ENCODE peak calls at places on chromosomes 1 and 21, in five cellular contexts. P is mesenchymal stem cell, R is trophoblast cell, N is H9, T is H1. W is an unnamed sample.

GRCh38 chr1:161165742-161166668 is at the start of gene PPOX:
- DNase-seq in T (peak), P (peak), N (peak), R (peak), W (peak)

GRCh38 chr1:101509370-101509769 is 272.6 kb downstream of the S1PR1 start:
- DNase-seq in P (no peak), T (no peak), N (no peak), R (no peak), W (no peak)

GRCh38 chr1:30371888-30372791 is 351.2 kb downstream of the MATN1 start:
- DNase-seq in T (peak), P (no peak), N (peak), R (no peak), W (no peak)

GRCh38 chr1:23531695-23532094 is 662 bp upstream of the E2F2 start:
- DNase-seq in T (no peak), R (no peak), N (no peak), P (no peak), W (no peak)

GRCh38 chr21:42523941-42524340 is 10.3 kb downstream of the SLC37A1 start:
- DNase-seq in N (no peak), R (no peak), T (no peak), P (no peak), W (no peak)

GRCh38 chr1:154741747-154742495 is 128.2 kb downstream of the KCNN3 start:
- DNase-seq in P (no peak), N (peak), T (peak), R (no peak), W (no peak)

GRCh38 chr1:202213361-202214088 is 19.9 kb downstream of the LGR6 start:
- DNase-seq in T (peak), R (no peak), N (peak), P (no peak), W (no peak)

GRCh38 chr1:221039616-221040015 is 160.4 kb downstream of the HLX start:
- DNase-seq in P (peak), N (no peak), T (no peak), R (no peak), W (no peak)

GRCh38 chr1:244391761-244392160 is 59.9 kb downstream of the ADSS2 start:
- DNase-seq in N (no peak), T (no peak), P (peak), R (peak), W (no peak)

GRCh38 chr1:223551610-223552009 is 113.9 kb downstream of the CAPN8 start:
- DNase-seq in R (no peak), N (no peak), T (no peak), P (no peak), W (no peak)

GRCh38 chr1:230186874-230187273 is 119.8 kb downstream of the GALNT2 start:
- DNase-seq in R (no peak), P (no peak), N (no peak), T (no peak), W (no peak)

GRCh38 chr1:81802601-81803422 is 2.1 kb downstream of the ADGRL2 start:
- DNase-seq in N (peak), R (no peak), P (peak), T (peak), W (peak)

GRCh38 chr21:34845521-34846213 is 176.9 kb downstream of the CLIC6 start:
- DNase-seq in T (no peak), P (peak), R (no peak), N (no peak), W (no peak)

GRCh38 chr1:29521846-29522580 is 285.7 kb downstream of the PTPRU start:
- DNase-seq in N (peak), R (no peak), P (no peak), T (peak), W (no peak)

GRCh38 chr1:10253755-10254154 is 43.4 kb downstream of the KIF1B start:
- DNase-seq in R (peak), T (no peak), N (no peak), P (peak), W (no peak)

GRCh38 chr1:180975551-180975950 is 47.1 kb downstream of the STX6 start:
- DNase-seq in N (no peak), T (peak), R (no peak), P (no peak), W (no peak)

GRCh38 chr1:234559152-234559916 is 50.6 kb downstream of the IRF2BP2 start:
- DNase-seq in T (no peak), P (no peak), N (no peak), R (no peak), W (no peak)

GRCh38 chr1:3536395-3536794 is 74.9 kb downstream of the MEGF6 start:
- DNase-seq in R (no peak), N (no peak), P (no peak), T (no peak), W (no peak)

GRCh38 chr1:245704765-245705164 is 550.0 kb downstream of the KIF26B start:
- DNase-seq in P (no peak), N (peak), R (no peak), T (no peak), W (no peak)

GRCh38 chr1:202811296-202812175 is 782 bp downstream of the PCAT6 start:
- DNase-seq in T (peak), R (peak), N (peak), P (peak), W (no peak)

GRCh38 chr1:244834596-244835275 is 722 bp upstream of the COX20 start:
- DNase-seq in R (peak), N (no peak), T (no peak), P (peak), W (no peak)

GRCh38 chr1:245690946-245691456 is 536.2 kb downstream of the KIF26B start:
- DNase-seq in P (no peak), T (no peak), R (no peak), N (no peak), W (no peak)

GRCh38 chr21:46532080-46532479 is 72.8 kb downstream of the S100B start:
- DNase-seq in R (no peak), T (no peak), P (no peak), N (no peak), W (no peak)

GRCh38 chr21:38289697-38290096 is 32.9 kb downstream of the KCNJ15 start:
- DNase-seq in R (peak), T (no peak), N (no peak), P (peak), W (no peak)

GRCh38 chr1:25562101-25562927 is 18.9 kb downstream of the LDLRAP1 start:
- DNase-seq in R (no peak), N (no peak), T (no peak), P (no peak), W (no peak)

GRCh38 chr21:37435120-37435519 is 68.5 kb downstream of the DYRK1A start:
- DNase-seq in P (peak), N (peak), T (no peak), R (no peak), W (peak)

GRCh38 chr1:31872658-31873636 is 57.1 kb upstream of the SPOCD1 start:
- DNase-seq in T (no peak), N (no peak), P (no peak), R (no peak), W (no peak)

GRCh38 chr1:58432813-58433668 is 113.5 kb downstream of the OMA1 start:
- DNase-seq in P (peak), T (peak), N (peak), R (no peak), W (peak)

GRCh38 chr1:231073311-231073710 is 33.3 kb upstream of the FAM89A start:
- DNase-seq in R (no peak), P (no peak), N (no peak), T (no peak), W (no peak)

GRCh38 chr21:16551101-16551695 is 821.4 kb downstream of the USP25 start:
- DNase-seq in P (no peak), R (no peak), N (no peak), T (no peak), W (no peak)

GRCh38 chr1:18495635-18496034 is 14.9 kb downstream of the KLHDC7A start:
- DNase-seq in P (no peak), N (no peak), T (no peak), R (no peak), W (no peak)

GRCh38 chr1:162390396-162391185 is 9.1 kb downstream of the C1orf226 start:
- DNase-seq in R (no peak), T (peak), N (no peak), P (no peak), W (no peak)

GRCh38 chr1:177023249-177023648 is 141.3 kb downstream of the ASTN1 start:
- DNase-seq in T (no peak), P (no peak), R (no peak), N (no peak), W (no peak)

GRCh38 chr1:18309552-18310155 is 171.1 kb upstream of the KLHDC7A start:
- DNase-seq in N (no peak), R (no peak), P (no peak), T (no peak), W (no peak)

GRCh38 chr1:230255116-230255515 is 171.0 kb downstream of the PGBD5 start:
- DNase-seq in P (no peak), N (no peak), R (no peak), T (no peak), W (no peak)

GRCh38 chr1:155196103-155196892 is 11.4 kb downstream of the THBS3 start:
- DNase-seq in P (no peak), T (peak), R (no peak), N (peak), W (peak)

GRCh38 chr21:8988696-8989095 is 1532.7 kb upstream of the TPTE start:
- DNase-seq in P (no peak), R (no peak), T (no peak), N (no peak), W (no peak)

GRCh38 chr1:118986291-118986838 is 1.8 kb downstream of the TBX15 start:
- DNase-seq in P (no peak), R (no peak), T (no peak), N (no peak), W (no peak)

GRCh38 chr21:43352568-43353281 is 74.2 kb downstream of the SIK1 start:
- DNase-seq in N (no peak), T (no peak), P (no peak), R (no peak), W (no peak)

DNA sequence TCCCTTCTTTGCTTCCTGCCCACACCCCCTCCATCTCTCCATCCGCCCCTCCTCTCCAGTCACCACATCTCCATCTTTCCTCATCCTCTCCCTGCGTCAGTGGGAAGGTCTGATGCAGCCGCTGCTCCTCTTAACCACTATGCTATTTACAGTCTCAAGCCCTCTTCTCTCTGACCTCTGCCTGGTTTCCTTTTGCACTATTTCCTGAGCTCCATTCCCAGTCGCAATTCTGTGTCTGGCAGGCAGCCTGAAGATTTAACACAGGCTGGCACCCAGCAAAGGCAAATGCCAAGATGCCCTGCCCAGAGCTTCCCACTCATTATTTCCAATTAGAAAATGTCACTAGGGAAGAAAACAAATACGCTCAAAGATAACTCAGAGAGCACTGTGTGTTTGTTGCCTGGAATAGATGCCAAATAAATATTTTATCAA is 89.6 kb upstream of the LPGAT1 start:
- DNase-seq in P (peak), R (no peak), T (no peak), N (no peak), W (no peak)
- H2BK12ac ChIP-seq in P (no peak), R (no peak), T (no peak), N (no peak), W (no peak)

DNA sequence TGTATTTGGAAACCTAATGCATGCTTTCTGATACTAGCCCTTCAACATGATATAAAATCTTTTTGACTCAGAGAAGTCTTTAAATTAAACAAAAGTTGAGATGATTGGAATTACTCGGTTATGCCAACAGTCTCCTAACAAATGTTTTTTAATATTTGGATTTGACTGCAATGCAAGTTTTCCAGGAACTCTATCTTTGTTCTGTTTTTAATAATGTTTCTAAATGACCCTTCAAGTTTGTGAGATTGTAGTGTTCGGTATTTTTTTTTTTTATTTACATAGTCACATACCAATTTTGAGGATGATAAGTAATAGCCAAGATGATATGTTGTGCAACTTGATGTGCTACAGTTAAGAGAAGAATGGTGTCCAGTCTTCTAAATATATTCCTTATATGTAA is 258.0 kb downstream of the FMN2 start:
- DNase-seq in R (no peak), N (no peak), P (no peak), T (no peak), W (no peak)
- H4K91ac ChIP-seq in R (no peak), N (no peak), P (no peak), T (no peak), W (no peak)

GRCh38 chr1:228490120-228491078 is 3.2 kb downstream of the RNF187 start:
- DNase-seq in R (no peak), N (no peak), P (peak), T (no peak), W (no peak)
- H3K4me2 ChIP-seq in R (no peak), N (no peak), P (no peak), T (peak), W (no peak)

DNA sequence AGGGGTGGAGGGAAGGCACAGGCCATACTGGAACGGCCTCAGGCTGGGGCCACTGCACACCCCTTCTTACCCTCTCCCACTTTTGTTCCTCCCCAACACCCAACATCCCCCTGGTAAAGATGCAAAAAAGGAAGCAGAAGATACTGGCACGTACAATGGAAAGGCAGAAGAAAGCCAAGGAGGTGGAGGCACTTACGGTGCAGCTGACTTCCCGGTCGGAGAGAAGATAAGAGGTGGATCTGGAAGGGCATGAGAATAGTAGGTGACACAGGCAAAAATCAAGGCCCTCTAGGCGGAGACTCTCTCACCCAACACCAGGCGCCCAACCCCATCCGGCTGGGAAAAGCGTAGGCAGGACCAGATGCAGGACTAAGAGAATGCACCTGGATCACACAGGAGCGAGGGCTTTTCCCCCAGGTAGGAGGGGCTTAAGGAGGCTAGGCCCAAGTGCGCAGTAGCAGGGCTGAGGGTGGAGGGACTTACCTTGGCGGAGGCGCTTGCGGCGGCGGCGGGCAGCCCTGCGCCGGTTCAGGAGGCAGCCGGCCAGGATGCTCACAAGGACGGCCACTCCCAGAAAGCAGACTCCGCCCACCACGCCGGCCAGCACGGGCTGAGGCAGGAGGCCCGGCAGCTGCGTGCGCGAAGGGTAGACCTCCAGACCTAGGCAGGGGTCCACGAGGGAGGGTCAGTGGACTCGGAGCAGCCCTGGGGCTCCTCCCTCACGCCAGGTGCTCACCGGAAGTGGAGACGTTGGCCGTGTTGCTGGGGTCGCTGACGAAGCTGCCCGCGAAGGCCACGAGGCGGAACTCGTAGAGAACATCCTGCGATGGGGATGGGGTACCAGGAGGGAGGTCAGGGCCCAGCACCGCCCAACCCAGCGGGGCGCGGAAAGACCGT is 4.1 kb upstream of the TAGLN2 start:
- DNase-seq in N (peak), P (no peak), R (peak), T (peak), W (no peak)
- H2BK12ac ChIP-seq in N (no peak), P (no peak), R (no peak), T (no peak), W (no peak)

DNA sequence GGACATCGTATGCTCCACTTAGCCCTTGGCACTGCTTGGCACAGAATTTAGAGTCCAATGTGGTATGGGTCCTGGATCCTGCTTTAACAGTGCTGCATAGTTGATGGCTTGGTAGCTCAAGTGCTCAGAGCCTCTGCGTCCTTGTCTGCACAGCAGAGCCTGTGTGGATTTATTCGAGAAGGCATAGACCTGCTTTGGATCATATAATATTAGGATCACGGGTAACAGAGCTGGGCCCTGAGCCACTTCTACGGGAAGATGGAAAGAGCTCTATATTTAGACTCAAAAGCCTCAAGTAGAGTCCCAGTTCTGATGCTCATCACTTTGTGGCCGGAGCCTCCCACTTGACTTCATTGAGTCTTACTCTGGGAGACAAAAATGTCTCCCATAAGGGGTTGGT is 164.4 kb upstream of the EDN2 start:
- DNase-seq in N (no peak), R (no peak), T (no peak), P (no peak), W (no peak)
- H4K91ac ChIP-seq in N (no peak), R (no peak), T (no peak), P (no peak), W (no peak)

DNA sequence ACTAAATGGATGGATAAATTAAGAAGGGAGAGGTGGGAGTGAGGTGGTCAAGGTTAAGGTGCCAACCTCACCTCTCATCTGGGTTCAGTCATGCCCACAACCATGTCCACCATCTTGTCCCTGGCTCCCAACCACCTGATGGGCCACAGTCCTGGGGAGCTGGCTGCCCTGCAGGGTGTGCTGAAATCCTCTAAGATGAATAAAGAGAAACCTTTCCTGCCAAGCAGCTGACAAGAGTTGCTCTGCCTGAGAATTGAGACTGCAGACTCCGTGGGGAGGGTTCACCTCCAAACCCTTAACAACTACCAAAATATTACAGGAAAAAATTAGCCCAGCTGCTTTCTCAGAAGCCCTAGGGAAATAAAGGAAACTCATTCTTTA is 15.2 kb upstream of the FGR start:
- DNase-seq in N (no peak), R (no peak), P (no peak), T (no peak), W (no peak)
- H3K4me2 ChIP-seq in N (no peak), R (no peak), P (no peak), T (no peak), W (no peak)

DNA sequence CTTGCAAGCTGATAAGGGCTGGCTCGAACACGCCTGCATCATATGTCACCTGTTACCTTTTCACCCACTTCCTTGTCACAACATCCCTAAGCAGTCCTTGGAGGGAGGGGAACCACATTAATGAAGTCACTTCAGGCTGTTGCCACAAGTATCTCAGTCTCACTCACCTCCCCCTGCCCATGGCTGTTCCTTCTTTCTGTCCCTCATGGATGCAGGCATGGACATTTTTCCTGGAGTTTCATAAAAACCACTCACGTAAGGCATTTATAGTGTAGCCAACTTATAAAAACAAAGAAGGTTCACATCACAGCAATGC is 76.8 kb upstream of the ANGPTL1 start:
- DNase-seq in P (no peak), N (no peak), T (no peak), R (no peak), W (no peak)
- H2BK12ac ChIP-seq in P (no peak), N (no peak), T (no peak), R (no peak), W (no peak)

DNA sequence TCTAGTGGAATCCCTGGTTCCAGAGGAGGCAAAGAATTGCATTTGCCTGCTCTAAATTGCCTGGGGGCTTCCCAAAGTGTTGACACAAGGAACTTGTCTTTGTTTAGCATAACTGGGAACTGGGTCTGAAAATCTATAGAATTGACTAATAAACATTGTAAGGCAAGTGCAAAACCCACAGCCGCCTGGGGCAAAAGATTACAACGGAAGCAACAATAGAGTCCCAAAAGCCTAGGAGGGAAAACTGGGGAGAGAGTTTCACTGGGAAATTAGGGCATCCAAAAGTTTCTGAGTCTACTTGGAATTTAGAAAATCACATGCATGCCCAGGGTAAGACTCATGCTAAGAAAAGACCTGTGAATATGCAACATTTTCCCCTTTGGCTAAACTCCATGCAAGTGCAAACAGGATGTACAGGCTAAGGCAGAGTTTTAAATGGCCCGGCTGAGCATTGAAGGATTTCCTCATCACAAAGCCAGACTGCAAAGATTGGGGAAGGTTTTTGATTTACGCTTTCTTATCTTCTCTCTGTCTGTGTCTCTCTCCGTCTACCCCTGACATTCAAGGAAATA is 725.3 kb upstream of the NCAM2 start:
- DNase-seq in N (peak), T (no peak), R (peak), P (no peak), W (no peak)
- H4K91ac ChIP-seq in N (no peak), T (no peak), R (no peak), P (no peak), W (no peak)

W was measured in neuronal stem cell.